ENCODE peak calls at places on chromosomes 12 and 14, in ten cellular contexts. W is K562, Y is heart right ventricle, J is NB4, A is fibroblast of lung, N is glutamatergic neuron, T is neural progenitor cell, P is astrocyte of the spinal cord, D is A549, Z is Panc1. U is an unnamed sample.

GRCh38 chr12:49358548-49359141 is 8.6 kb upstream of the SPATS2 start:
- DNase-seq in W (peak; percentile 75), A (peak; percentile 81), J (peak; percentile 85), Z (no peak), T (peak; percentile 87), N (peak; percentile 59), Y (peak; percentile 58), D (peak; percentile 80), P (peak; percentile 73), U (peak; percentile 54)

GRCh38 chr14:93114068-93114710 is 1.5 kb downstream of the ITPK1 start:
- DNase-seq in A (no peak), Y (no peak), N (no peak), D (no peak), T (peak; percentile 26), P (no peak), W (no peak), Z (no peak), J (peak; percentile 26), U (no peak)

GRCh38 chr14:21197418-21198205 is 41.7 kb upstream of the OR5AU1 start:
- DNase-seq in D (no peak), Y (no peak), P (peak; percentile 25), Z (no peak), N (no peak), A (peak; percentile 24), T (no peak), W (no peak), J (no peak), U (no peak)

GRCh38 chr12:2324375-2324774 is 271.6 kb downstream of the CACNA1C start:
- DNase-seq in P (no peak), Y (no peak), Z (no peak), T (no peak), J (no peak), D (no peak), W (no peak), N (no peak), A (no peak), U (no peak)

GRCh38 chr12:125185740-125186470 is 120.7 kb downstream of the AACS start:
- DNase-seq in Y (peak; percentile 62), J (peak; percentile 52), P (peak; percentile 68), A (peak; percentile 56), T (peak; percentile 97), D (peak; percentile 65), Z (no peak), W (peak; percentile 86), N (peak; percentile 92), U (peak; percentile 32)

GRCh38 chr12:7935773-7936581 is at the start of gene SLC2A3:
- DNase-seq in D (peak; percentile 38), A (peak; percentile 96), P (peak; percentile 96), N (peak; percentile 49), J (peak; percentile 92), Y (peak; percentile 81), Z (no peak), T (peak; percentile 72), W (peak; percentile 89), U (peak; percentile 77)

GRCh38 chr14:49677643-49678042 is 10.4 kb downstream of the POLE2 start:
- DNase-seq in W (no peak), A (no peak), N (no peak), P (no peak), T (peak; percentile 5), J (no peak), D (peak; percentile 33), Z (no peak), Y (no peak), U (no peak)

GRCh38 chr12:6963741-6964446 is 6.6 kb downstream of the PHB2 start:
- DNase-seq in J (no peak), Y (no peak), W (no peak), Z (no peak), N (no peak), P (no peak), T (no peak), D (no peak), A (no peak), U (no peak)

GRCh38 chr14:59565112-59565511 is 11.5 kb downstream of the CCDC175 start:
- DNase-seq in D (no peak), Z (no peak), W (no peak), J (no peak), T (no peak), P (no peak), Y (no peak), A (no peak), N (no peak), U (no peak)

GRCh38 chr14:59566725-59567124 is 9.9 kb downstream of the CCDC175 start:
- DNase-seq in Y (no peak), T (no peak), P (no peak), J (no peak), Z (no peak), D (no peak), A (no peak), N (no peak), W (no peak), U (no peak)

GRCh38 chr14:59564356-59564755 is 12.3 kb downstream of the CCDC175 start:
- DNase-seq in W (no peak), D (no peak), J (no peak), N (no peak), T (peak; percentile 29), Y (no peak), A (no peak), P (no peak), Z (no peak), U (no peak)

GRCh38 chr14:59566281-59566680 is 10.3 kb downstream of the CCDC175 start:
- DNase-seq in D (no peak), Z (no peak), T (peak; percentile 20), J (no peak), W (no peak), A (no peak), N (no peak), P (no peak), Y (no peak), U (no peak)

DNA sequence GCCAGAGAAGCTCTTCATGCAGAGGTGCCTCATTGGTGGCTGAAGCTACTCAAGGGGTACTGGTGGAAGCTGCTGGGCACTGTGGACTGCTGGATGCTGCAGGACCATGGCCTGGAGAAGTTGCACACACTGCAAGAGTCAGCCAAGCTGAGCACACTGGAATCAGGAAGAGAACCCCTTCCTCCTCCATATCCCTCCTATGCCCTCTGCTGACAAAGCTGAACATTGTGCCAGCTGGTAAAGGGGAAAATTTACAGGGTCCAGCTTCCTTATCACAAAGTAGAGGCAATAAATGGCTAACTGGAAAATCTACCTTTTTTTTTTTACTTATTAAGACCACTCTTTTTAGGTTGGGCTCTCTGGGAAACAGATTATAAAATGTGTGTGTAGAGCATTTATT is 6.5 kb downstream of the CCDC175 start:
- DNase-seq in T (no peak), P (no peak), A (no peak), Z (no peak), Y (no peak), W (no peak), J (peak; percentile 33), N (no peak), D (no peak), U (no peak)
- TF ChIP-seq CTCF in T (peak; percentile 34), P (peak; percentile 23), A (no peak), Z (no peak), Y (no peak), W (no peak), J (peak; percentile 22), N (no peak), D (peak; percentile 11), U (no peak)

GRCh38 chr14:36579573-36580140 is 2.8 kb downstream of the NKX2-8 start:
- DNase-seq in T (peak; percentile 44), N (peak; percentile 34), Y (no peak), W (no peak), P (no peak), A (no peak), J (no peak), D (no peak), Z (no peak), U (no peak)

GRCh38 chr14:36582011-36582873 is at the start of gene NKX2-8:
- DNase-seq in Y (no peak), N (peak; percentile 22), J (no peak), P (no peak), W (no peak), D (peak; percentile 49), Z (no peak), T (peak; percentile 60), A (no peak), U (no peak)

GRCh38 chr14:36580141-36580855 is 2.1 kb downstream of the NKX2-8 start:
- DNase-seq in D (no peak), P (no peak), N (no peak), A (no peak), W (no peak), Z (no peak), Y (no peak), J (no peak), T (peak; percentile 48), U (no peak)

GRCh38 chr14:36582874-36583241 is 444 bp upstream of the NKX2-8 start:
- DNase-seq in A (no peak), P (no peak), J (no peak), Y (no peak), D (no peak), N (no peak), W (no peak), T (peak; percentile 35), Z (no peak), U (no peak)

DNA sequence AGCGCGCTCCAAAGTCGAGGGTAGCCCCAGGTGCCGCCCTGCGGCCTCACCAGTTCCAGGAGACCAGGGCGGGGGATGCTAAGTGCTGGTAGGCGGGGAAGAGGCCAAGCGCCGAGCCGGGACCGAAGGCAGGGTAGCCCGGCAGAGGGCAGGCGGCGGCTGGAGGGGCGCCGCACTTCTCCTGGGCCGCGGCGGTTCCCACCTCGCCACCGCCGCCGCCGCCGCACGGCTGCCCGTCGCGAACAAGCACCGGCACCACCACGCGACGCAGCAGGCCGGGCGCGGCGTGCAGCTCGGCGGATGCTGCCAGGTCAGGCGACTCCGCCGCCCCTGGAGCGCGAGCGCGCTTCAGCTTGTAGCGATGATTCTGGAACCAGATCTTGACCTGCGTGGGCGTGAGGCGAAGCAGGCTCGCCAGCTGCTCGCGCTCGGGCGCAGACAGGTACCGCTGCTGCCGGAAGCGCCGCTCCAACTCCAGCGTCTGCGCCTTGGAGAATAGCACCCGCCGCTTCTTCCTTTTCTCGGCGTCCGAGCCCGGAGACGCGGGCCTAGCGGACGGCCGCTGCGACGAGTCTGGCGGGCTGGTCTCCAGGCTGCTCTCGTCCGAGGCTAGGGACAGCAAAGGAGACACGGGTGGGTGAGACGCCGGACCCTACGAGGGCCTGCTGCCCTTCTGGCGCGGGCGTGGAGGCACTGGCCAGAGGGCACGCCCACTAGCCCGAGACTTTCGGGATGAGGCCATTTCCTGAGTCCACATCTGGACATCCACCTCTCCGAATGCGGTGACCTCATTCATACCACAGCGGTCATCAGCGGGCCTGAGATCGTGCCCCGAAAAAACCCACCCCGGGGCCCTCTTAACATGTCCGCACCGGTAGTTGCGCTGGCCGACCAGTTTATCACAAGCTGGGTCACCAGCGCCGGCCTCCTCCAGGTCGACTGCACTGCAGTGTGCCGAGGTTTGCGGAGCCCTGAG is 1.3 kb downstream of the NKX2-8 start:
- DNase-seq in A (peak; percentile 15), N (peak; percentile 55), P (peak; percentile 38), W (no peak), Y (no peak), D (peak; percentile 45), J (no peak), Z (no peak), T (peak; percentile 83), U (no peak)
- TF ChIP-seq CTCF in A (no peak), N (no peak), P (no peak), W (no peak), Y (no peak), D (no peak), J (no peak), Z (no peak), T (peak; percentile 30), U (no peak)

GRCh38 chr14:43140453-43140852 is 1366.6 kb downstream of the FSCB start:
- DNase-seq in N (no peak), Y (no peak), T (no peak), Z (no peak), A (no peak), W (no peak), J (no peak), D (no peak), P (no peak), U (no peak)

GRCh38 chr14:43141636-43142191 is 1365.4 kb downstream of the FSCB start:
- DNase-seq in D (no peak), P (no peak), T (no peak), Y (no peak), Z (no peak), A (no peak), J (no peak), W (no peak), N (no peak), U (no peak)

GRCh38 chr14:43147480-43147879 is 1359.6 kb downstream of the FSCB start:
- DNase-seq in Z (no peak), J (no peak), A (peak; percentile 81), W (no peak), D (no peak), Y (no peak), N (no peak), T (no peak), P (no peak), U (no peak)

GRCh38 chr14:43143106-43143505 is 1364.0 kb downstream of the FSCB start:
- DNase-seq in Z (no peak), Y (no peak), P (no peak), W (no peak), T (no peak), A (no peak), D (no peak), J (no peak), N (no peak), U (no peak)

DNA sequence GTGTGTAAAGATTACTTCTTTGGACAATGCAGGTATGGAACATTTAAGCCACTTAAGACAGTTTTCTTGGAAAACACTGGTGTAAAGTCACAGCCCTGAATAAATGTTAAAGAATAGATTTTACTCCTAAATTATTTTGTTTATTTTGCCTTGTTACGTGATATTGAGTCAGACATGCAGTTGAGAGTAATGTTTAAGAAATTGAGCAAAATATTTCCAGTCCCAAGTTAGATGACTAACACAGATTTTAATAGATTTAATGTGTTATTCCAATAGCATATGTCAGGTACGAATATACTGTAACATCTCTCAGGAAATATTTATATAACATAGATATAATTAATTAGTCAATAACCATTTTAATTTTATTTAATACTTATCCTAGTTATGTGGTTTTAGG is 1361.7 kb downstream of the FSCB start:
- DNase-seq in T (no peak), Y (no peak), P (no peak), Z (no peak), J (no peak), N (no peak), W (no peak), A (peak; percentile 71), D (no peak), U (no peak)
- TF ChIP-seq CTCF in T (no peak), Y (no peak), P (no peak), Z (no peak), J (no peak), N (no peak), W (no peak), A (no peak), D (no peak), U (no peak)

GRCh38 chr12:85155791-85156190 is 119.6 kb downstream of the LRRIQ1 start:
- DNase-seq in T (peak; percentile 32), D (no peak), N (no peak), Z (no peak), J (peak; percentile 31), P (peak; percentile 20), Y (no peak), A (peak; percentile 34), W (no peak), U (no peak)
- TF ChIP-seq CTCF in T (peak; percentile 59), D (peak; percentile 60), N (peak; percentile 51), Z (peak; percentile 19), J (no peak), P (peak; percentile 22), Y (no peak), A (no peak), W (no peak), U (peak; percentile 14)